ENCODE peak calls at places on chromosomes 7 and 10, in six cellular contexts. R is HCT116, L is A549, Y is IMR-90, W is mucosa of descending colon, K is right atrium auricular region. H is an unnamed sample.

GRCh38 chr10:114770009-114770408 is 51.6 kb upstream of the FHIP2A start:
- DNase-seq in R (no peak), L (no peak), Y (no peak), W (no peak), K (no peak), H (no peak)

GRCh38 chr10:100736144-100736808 is 9.1 kb upstream of the PAX2 start:
- DNase-seq in R (no peak), L (no peak), Y (no peak), W (no peak), K (no peak), H (no peak)

GRCh38 chr7:19852192-19852591 is 78.8 kb upstream of the TMEM196 start:
- DNase-seq in R (no peak), L (no peak), Y (no peak), W (no peak), K (no peak), H (no peak)

GRCh38 chr10:110547139-110547761 is 20.2 kb upstream of the SMC3 start:
- DNase-seq in R (peak; percentile 66), L (peak; percentile 69), Y (peak; percentile 77), W (no peak), K (no peak), H (no peak)

GRCh38 chr7:8639668-8640067 is 206.3 kb downstream of the NXPH1 start:
- DNase-seq in R (no peak), L (no peak), Y (no peak), W (no peak), K (no peak), H (no peak)

GRCh38 chr7:27249724-27250636 is 7.4 kb downstream of the EVX1 start:
- DNase-seq in R (no peak), L (no peak), Y (no peak), W (no peak), K (no peak), H (no peak)

GRCh38 chr7:137069249-137069963 is 201.0 kb downstream of the CHRM2 start:
- DNase-seq in R (no peak), L (no peak), Y (no peak), W (no peak), K (no peak), H (no peak)

GRCh38 chr10:101040061-101040460 is 9.0 kb downstream of the SFXN3 start:
- DNase-seq in R (no peak), L (no peak), Y (no peak), W (no peak), K (no peak), H (no peak)

GRCh38 chr10:129277804-129278203 is 189.2 kb upstream of the MGMT start:
- DNase-seq in R (no peak), L (no peak), Y (no peak), W (no peak), K (no peak), H (no peak)

GRCh38 chr10:58241346-58241745 is 26.3 kb downstream of the IPMK start:
- DNase-seq in R (no peak), L (no peak), Y (peak; percentile 52), W (no peak), K (no peak), H (peak; percentile 38)

GRCh38 chr10:7587168-7587864 is 79.5 kb downstream of the ITIH5 start:
- DNase-seq in R (no peak), L (no peak), Y (no peak), W (no peak), K (no peak), H (no peak)

GRCh38 chr10:77463967-77464745 is 173.5 kb downstream of the KCNMA1 start:
- DNase-seq in R (no peak), L (no peak), Y (peak; percentile 70), W (no peak), K (no peak), H (peak; percentile 45)

GRCh38 chr7:44415047-44415446 is 75.4 kb downstream of the NUDCD3 start:
- DNase-seq in R (no peak), L (no peak), Y (peak; percentile 44), W (no peak), K (no peak), H (no peak)

GRCh38 chr10:131750973-131751826 is 149.6 kb upstream of the PPP2R2D start:
- DNase-seq in R (no peak), L (no peak), Y (no peak), W (no peak), K (no peak), H (no peak)

GRCh38 chr7:143419880-143420279 is 11.2 kb upstream of the EPHA1 start:
- DNase-seq in R (no peak), L (no peak), Y (no peak), W (no peak), K (no peak), H (no peak)

GRCh38 chr7:91228927-91229326 is 35.3 kb upstream of the FZD1 start:
- DNase-seq in R (no peak), L (no peak), Y (peak; percentile 51), W (no peak), K (no peak), H (no peak)

GRCh38 chr10:28575852-28576251 is 42.9 kb downstream of the WAC start:
- DNase-seq in R (no peak), L (no peak), Y (no peak), W (no peak), K (no peak), H (no peak)

GRCh38 chr7:127486654-127487053 is 94.1 kb upstream of the ZNF800 start:
- DNase-seq in R (no peak), L (no peak), Y (peak; percentile 0), W (no peak), K (no peak), H (no peak)

GRCh38 chr10:101778781-101779543 is 3.0 kb upstream of the FGF8 start:
- DNase-seq in R (no peak), L (no peak), Y (no peak), W (peak; percentile 80), K (peak; percentile 55), H (no peak)

GRCh38 chr10:72049969-72050781 is 38.2 kb downstream of the SPOCK2 start:
- DNase-seq in R (no peak), L (no peak), Y (no peak), W (no peak), K (no peak), H (no peak)

GRCh38 chr10:119272736-119273135 is 65.4 kb downstream of the GRK5 start:
- DNase-seq in R (no peak), L (no peak), Y (no peak), W (no peak), K (no peak), H (no peak)

GRCh38 chr10:119278126-119278701 is 70.8 kb downstream of the GRK5 start:
- DNase-seq in R (no peak), L (no peak), Y (no peak), W (no peak), K (no peak), H (no peak)

GRCh38 chr10:119270893-119271361 is 63.6 kb downstream of the GRK5 start:
- DNase-seq in R (peak; percentile 41), L (peak; percentile 72), Y (peak; percentile 51), W (peak; percentile 90), K (peak; percentile 96), H (peak; percentile 39)

GRCh38 chr10:119273413-119273812 is 66.0 kb downstream of the GRK5 start:
- DNase-seq in R (no peak), L (no peak), Y (no peak), W (peak; percentile 23), K (no peak), H (no peak)

DNA sequence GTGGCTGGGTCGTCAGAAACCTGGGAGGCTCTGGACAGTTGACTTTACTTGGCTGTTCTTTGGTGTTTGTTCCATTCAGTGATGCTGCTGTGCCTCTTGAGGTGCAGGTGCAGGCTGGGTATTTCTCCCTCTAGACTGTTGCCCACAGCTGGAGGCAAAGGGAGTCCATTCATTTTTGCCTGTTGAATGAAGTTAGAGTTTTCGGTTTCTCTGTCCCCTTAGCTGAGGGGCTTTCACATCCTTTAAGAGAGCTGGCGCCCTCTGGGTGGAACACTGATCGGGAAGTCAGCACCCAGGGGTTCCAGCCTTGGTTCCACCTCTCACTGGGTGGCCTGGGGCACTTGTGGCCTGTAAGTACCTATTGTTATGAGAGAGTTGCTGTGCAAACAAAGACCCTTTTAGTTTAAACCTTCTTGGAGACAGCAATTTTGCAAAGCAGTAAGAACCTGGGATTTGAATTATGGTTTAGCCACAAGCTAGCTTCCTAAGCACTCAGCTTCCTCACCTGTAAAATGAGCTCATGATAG is 67.2 kb downstream of the GRK5 start:
- DNase-seq in R (no peak), L (no peak), Y (no peak), W (no peak), K (no peak), H (no peak)
- TF ChIP-seq CTCF in R (no peak), L (no peak), Y (no peak), W (no peak), K (no peak), H (no peak)

GRCh38 chr7:22854158-22855048 is 31.8 kb upstream of the TOMM7 start:
- DNase-seq in R (peak; percentile 80), L (peak; percentile 90), Y (peak; percentile 89), W (peak; percentile 88), K (peak; percentile 93), H (peak; percentile 63)
- TF ChIP-seq CTCF in R (no peak), L (no peak), Y (no peak), W (peak; percentile 4), K (peak; percentile 14), H (no peak)

GRCh38 chr7:25260862-25261454 is 32.7 kb upstream of the NPVF start:
- DNase-seq in R (no peak), L (no peak), Y (peak; percentile 53), W (no peak), K (no peak), H (peak; percentile 16)

GRCh38 chr7:25262586-25262985 is 34.3 kb upstream of the NPVF start:
- DNase-seq in R (no peak), L (peak; percentile 4), Y (no peak), W (no peak), K (no peak), H (peak; percentile 1)

GRCh38 chr7:25256424-25256823 is 28.1 kb upstream of the NPVF start:
- DNase-seq in R (no peak), L (no peak), Y (no peak), W (no peak), K (no peak), H (no peak)

GRCh38 chr7:25261545-25262135 is 33.4 kb upstream of the NPVF start:
- DNase-seq in R (no peak), L (no peak), Y (no peak), W (no peak), K (no peak), H (no peak)

DNA sequence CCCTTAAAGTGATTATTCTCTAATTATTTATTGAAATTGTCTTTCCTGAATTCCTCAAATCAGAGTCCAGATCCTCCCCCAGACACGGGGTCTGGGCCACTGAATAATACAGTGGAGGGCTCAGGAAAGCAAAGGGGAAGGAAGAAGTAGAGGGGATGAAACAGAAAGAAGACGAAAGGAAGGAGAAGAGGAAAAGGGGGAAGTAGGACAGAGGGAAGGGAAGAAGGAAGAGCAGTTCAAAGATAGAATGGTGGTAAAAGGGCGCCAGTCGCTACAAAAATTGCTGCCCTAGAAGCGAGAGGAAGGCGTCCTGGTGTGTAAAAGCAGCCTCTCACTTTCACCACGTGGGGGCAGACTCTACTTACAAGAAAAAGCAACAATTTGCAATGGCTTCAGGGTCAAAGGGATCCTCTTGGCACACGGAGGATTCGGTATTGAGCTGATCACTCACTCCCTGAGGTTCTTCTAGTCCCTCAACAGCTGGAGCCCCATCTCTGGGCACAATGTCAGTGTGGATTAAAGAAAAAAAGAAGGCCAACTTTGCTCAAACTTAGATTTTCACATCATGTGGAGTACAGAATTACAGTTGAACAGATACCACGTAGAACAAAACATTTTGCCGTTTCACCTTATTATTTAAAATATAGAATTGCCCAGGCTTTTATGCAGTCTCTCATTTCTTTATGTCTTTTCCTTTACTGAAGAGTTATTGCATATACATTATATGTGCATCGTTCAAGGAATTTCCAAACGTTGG is 31.4 kb upstream of the NPVF start:
- DNase-seq in R (peak; percentile 44), L (peak; percentile 76), Y (peak; percentile 76), W (no peak), K (peak; percentile 78), H (peak; percentile 71)
- TF ChIP-seq CTCF in R (peak; percentile 91), L (peak; percentile 88), Y (peak; percentile 84), W (peak; percentile 66), K (peak; percentile 90), H (peak; percentile 91)

GRCh38 chr7:33886100-33886623 is 19.2 kb upstream of the BMPER start:
- DNase-seq in R (no peak), L (peak; percentile 51), Y (peak; percentile 35), W (no peak), K (no peak), H (no peak)
- TF ChIP-seq CTCF in R (peak; percentile 36), L (peak; percentile 22), Y (peak; percentile 52), W (no peak), K (no peak), H (peak; percentile 75)